ENCODE peak calls at places on chromosomes 16 and 17, in eight cellular contexts. One of them, this sample, is unnamed.

GRCh38 chr17:82589851-82590180 is 58.4 kb downstream of the WDR45B start:
- DNase-seq in SJCRH30: no peak
- DNase-seq in heart right ventricle: no peak
- DNase-seq in AG04450: no peak
- DNase-seq in body of pancreas: no peak
- DNase-seq in suprapubic skin: no peak
- DNase-seq in thoracic aorta: no peak
- DNase-seq in A549: no peak
- DNase-seq in this sample: no peak

GRCh38 chr17:61400058-61400785 is 579 bp downstream of the TBX2 start:
- DNase-seq in thoracic aorta: no peak
- DNase-seq in body of pancreas: no peak
- DNase-seq in A549: peak
- DNase-seq in suprapubic skin: no peak
- DNase-seq in heart right ventricle: no peak
- DNase-seq in AG04450: no peak
- DNase-seq in SJCRH30: peak
- DNase-seq in this sample: no peak

GRCh38 chr17:50161023-50161910 is 4.5 kb upstream of the SGCA start:
- DNase-seq in body of pancreas: peak
- DNase-seq in heart right ventricle: peak
- DNase-seq in A549: peak
- DNase-seq in suprapubic skin: peak
- DNase-seq in AG04450: peak
- DNase-seq in thoracic aorta: peak
- DNase-seq in SJCRH30: peak
- DNase-seq in this sample: peak

GRCh38 chr16:57612494-57612893 is 15.9 kb upstream of the ADGRG1 start:
- DNase-seq in heart right ventricle: no peak
- DNase-seq in A549: no peak
- DNase-seq in AG04450: no peak
- DNase-seq in SJCRH30: no peak
- DNase-seq in suprapubic skin: no peak
- DNase-seq in thoracic aorta: no peak
- DNase-seq in body of pancreas: no peak
- DNase-seq in this sample: no peak

GRCh38 chr17:49984776-49985175 is 10.2 kb downstream of the DLX3 start:
- DNase-seq in heart right ventricle: no peak
- DNase-seq in suprapubic skin: no peak
- DNase-seq in thoracic aorta: no peak
- DNase-seq in body of pancreas: no peak
- DNase-seq in AG04450: no peak
- DNase-seq in A549: no peak
- DNase-seq in SJCRH30: no peak
- DNase-seq in this sample: no peak

GRCh38 chr17:73802314-73802713 is 158.1 kb upstream of the SDK2 start:
- DNase-seq in suprapubic skin: no peak
- DNase-seq in A549: no peak
- DNase-seq in thoracic aorta: no peak
- DNase-seq in body of pancreas: no peak
- DNase-seq in AG04450: no peak
- DNase-seq in SJCRH30: no peak
- DNase-seq in heart right ventricle: no peak
- DNase-seq in this sample: no peak

GRCh38 chr16:64864232-64864803 is 257.5 kb downstream of the CDH11 start:
- DNase-seq in thoracic aorta: no peak
- DNase-seq in SJCRH30: peak
- DNase-seq in heart right ventricle: no peak
- DNase-seq in body of pancreas: no peak
- DNase-seq in AG04450: peak
- DNase-seq in suprapubic skin: no peak
- DNase-seq in A549: no peak
- DNase-seq in this sample: no peak

GRCh38 chr17:70791748-70792443 is 622.6 kb downstream of the KCNJ2 start:
- DNase-seq in heart right ventricle: no peak
- DNase-seq in SJCRH30: no peak
- DNase-seq in thoracic aorta: no peak
- DNase-seq in body of pancreas: no peak
- DNase-seq in suprapubic skin: no peak
- DNase-seq in AG04450: no peak
- DNase-seq in A549: no peak
- DNase-seq in this sample: no peak

GRCh38 chr17:57112994-57113393 is 27.9 kb downstream of the AKAP1 start:
- DNase-seq in suprapubic skin: no peak
- DNase-seq in heart right ventricle: no peak
- DNase-seq in A549: no peak
- DNase-seq in thoracic aorta: no peak
- DNase-seq in body of pancreas: no peak
- DNase-seq in SJCRH30: no peak
- DNase-seq in AG04450: no peak
- DNase-seq in this sample: no peak

GRCh38 chr17:57919912-57920311 is 35.3 kb downstream of the CUEDC1 start:
- DNase-seq in SJCRH30: no peak
- DNase-seq in body of pancreas: no peak
- DNase-seq in thoracic aorta: no peak
- DNase-seq in A549: no peak
- DNase-seq in heart right ventricle: no peak
- DNase-seq in suprapubic skin: no peak
- DNase-seq in AG04450: no peak
- DNase-seq in this sample: no peak

GRCh38 chr16:11676799-11677198 is 8.5 kb downstream of the SNN start:
- DNase-seq in body of pancreas: no peak
- DNase-seq in heart right ventricle: no peak
- DNase-seq in thoracic aorta: no peak
- DNase-seq in SJCRH30: no peak
- DNase-seq in A549: no peak
- DNase-seq in suprapubic skin: no peak
- DNase-seq in AG04450: no peak
- DNase-seq in this sample: no peak

GRCh38 chr17:43552229-43552837 is 6.2 kb upstream of the ETV4 start:
- DNase-seq in A549: no peak
- DNase-seq in suprapubic skin: no peak
- DNase-seq in thoracic aorta: no peak
- DNase-seq in AG04450: no peak
- DNase-seq in SJCRH30: no peak
- DNase-seq in body of pancreas: no peak
- DNase-seq in heart right ventricle: no peak
- DNase-seq in this sample: no peak

GRCh38 chr17:46964315-46965265 is 14.5 kb downstream of the RPRML start:
- DNase-seq in heart right ventricle: no peak
- DNase-seq in SJCRH30: peak
- DNase-seq in AG04450: no peak
- DNase-seq in thoracic aorta: no peak
- DNase-seq in suprapubic skin: no peak
- DNase-seq in body of pancreas: no peak
- DNase-seq in A549: no peak
- DNase-seq in this sample: no peak

GRCh38 chr16:84563776-84564420 is 54.0 kb downstream of the COTL1 start:
- DNase-seq in AG04450: no peak
- DNase-seq in thoracic aorta: no peak
- DNase-seq in heart right ventricle: no peak
- DNase-seq in body of pancreas: no peak
- DNase-seq in SJCRH30: peak
- DNase-seq in A549: no peak
- DNase-seq in suprapubic skin: no peak
- DNase-seq in this sample: no peak

GRCh38 chr16:75305364-75306101 is 54.1 kb upstream of the BCAR1 start:
- DNase-seq in suprapubic skin: peak
- DNase-seq in heart right ventricle: peak
- DNase-seq in body of pancreas: peak
- DNase-seq in AG04450: peak
- DNase-seq in thoracic aorta: peak
- DNase-seq in A549: peak
- DNase-seq in SJCRH30: peak
- DNase-seq in this sample: peak

GRCh38 chr17:40065041-40065770 is 2.4 kb downstream of the THRA start:
- DNase-seq in heart right ventricle: no peak
- DNase-seq in AG04450: no peak
- DNase-seq in body of pancreas: peak
- DNase-seq in thoracic aorta: no peak
- DNase-seq in suprapubic skin: no peak
- DNase-seq in SJCRH30: peak
- DNase-seq in A549: peak
- DNase-seq in this sample: peak

GRCh38 chr16:49478107-49478506 is 104.5 kb downstream of the C16orf78 start:
- DNase-seq in AG04450: no peak
- DNase-seq in body of pancreas: no peak
- DNase-seq in SJCRH30: no peak
- DNase-seq in thoracic aorta: no peak
- DNase-seq in suprapubic skin: peak
- DNase-seq in heart right ventricle: no peak
- DNase-seq in A549: no peak
- DNase-seq in this sample: no peak

GRCh38 chr17:68290955-68291835 is at the start of the genes ARSG and SLC16A6:
- DNase-seq in thoracic aorta: no peak
- DNase-seq in body of pancreas: peak
- DNase-seq in AG04450: no peak
- DNase-seq in A549: peak
- DNase-seq in SJCRH30: peak
- DNase-seq in heart right ventricle: peak
- DNase-seq in suprapubic skin: no peak
- DNase-seq in this sample: peak

DNA sequence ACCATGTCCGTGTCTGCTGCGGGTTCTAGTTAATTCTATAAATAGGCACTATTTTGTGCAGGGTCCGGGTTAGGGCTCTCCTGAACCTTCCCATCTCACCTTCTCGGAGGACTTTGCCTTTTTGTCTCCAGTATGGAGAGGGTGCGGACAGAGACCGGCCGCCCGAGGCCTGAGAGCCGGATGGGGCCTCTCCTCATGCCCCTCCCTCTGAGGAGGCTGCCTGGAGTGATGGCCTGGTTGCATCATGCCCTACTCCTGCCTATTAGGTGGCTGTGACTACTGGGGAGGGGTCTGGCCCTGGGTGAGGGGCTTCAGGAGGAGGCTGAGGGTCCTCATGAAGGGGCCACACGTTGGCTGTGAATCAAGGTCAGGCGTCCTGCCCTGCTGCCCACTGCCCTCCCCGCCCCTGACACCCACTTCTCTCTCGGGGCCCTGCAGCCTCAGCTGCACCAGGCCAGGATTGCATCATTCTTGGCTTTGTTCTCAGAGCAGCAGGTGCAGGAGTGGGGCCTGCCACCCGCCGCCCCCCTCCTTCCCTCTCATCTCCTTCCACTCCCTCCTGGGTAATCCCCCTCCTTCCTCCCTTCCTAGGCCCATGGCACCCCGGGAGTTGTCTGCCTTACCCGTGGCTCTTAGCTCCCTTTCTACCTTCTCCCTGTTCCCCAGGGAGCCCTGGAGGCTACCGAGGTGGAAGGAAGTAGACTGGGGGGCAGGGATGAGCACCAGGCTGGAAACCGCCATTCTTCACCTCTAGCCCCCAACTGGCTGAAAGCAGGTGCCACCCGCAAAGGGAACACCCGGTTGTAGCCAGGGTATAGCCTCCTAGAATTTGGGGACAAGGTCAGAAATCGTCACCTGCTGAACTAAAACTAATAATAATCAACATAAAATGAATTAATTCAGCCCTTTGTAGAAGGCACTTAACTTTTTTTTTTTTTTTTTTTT is 12.7 kb upstream of the ARHGAP23 start:
- DNase-seq in suprapubic skin: no peak
- DNase-seq in body of pancreas: no peak
- DNase-seq in SJCRH30: peak
- DNase-seq in AG04450: peak
- DNase-seq in heart right ventricle: no peak
- DNase-seq in thoracic aorta: no peak
- DNase-seq in A549: peak
- DNase-seq in this sample: peak
- H3K4me3 ChIP-seq in suprapubic skin: no peak
- H3K4me3 ChIP-seq in body of pancreas: no peak
- H3K4me3 ChIP-seq in SJCRH30: peak
- H3K4me3 ChIP-seq in AG04450: peak
- H3K4me3 ChIP-seq in heart right ventricle: peak
- H3K4me3 ChIP-seq in thoracic aorta: no peak
- H3K4me3 ChIP-seq in A549: peak
- H3K4me3 ChIP-seq in this sample: no peak

GRCh38 chr16:2791174-2791573 is 3.8 kb upstream of the PRSS33 start:
- DNase-seq in SJCRH30: no peak
- DNase-seq in suprapubic skin: peak
- DNase-seq in heart right ventricle: no peak
- DNase-seq in AG04450: no peak
- DNase-seq in A549: no peak
- DNase-seq in body of pancreas: no peak
- DNase-seq in thoracic aorta: no peak
- DNase-seq in this sample: no peak
- H3K27ac ChIP-seq in SJCRH30: no peak
- H3K27ac ChIP-seq in suprapubic skin: no peak
- H3K27ac ChIP-seq in heart right ventricle: no peak
- H3K27ac ChIP-seq in AG04450: no peak
- H3K27ac ChIP-seq in A549: no peak
- H3K27ac ChIP-seq in body of pancreas: no peak
- H3K27ac ChIP-seq in thoracic aorta: no peak
- H3K27ac ChIP-seq in this sample: no peak

DNA sequence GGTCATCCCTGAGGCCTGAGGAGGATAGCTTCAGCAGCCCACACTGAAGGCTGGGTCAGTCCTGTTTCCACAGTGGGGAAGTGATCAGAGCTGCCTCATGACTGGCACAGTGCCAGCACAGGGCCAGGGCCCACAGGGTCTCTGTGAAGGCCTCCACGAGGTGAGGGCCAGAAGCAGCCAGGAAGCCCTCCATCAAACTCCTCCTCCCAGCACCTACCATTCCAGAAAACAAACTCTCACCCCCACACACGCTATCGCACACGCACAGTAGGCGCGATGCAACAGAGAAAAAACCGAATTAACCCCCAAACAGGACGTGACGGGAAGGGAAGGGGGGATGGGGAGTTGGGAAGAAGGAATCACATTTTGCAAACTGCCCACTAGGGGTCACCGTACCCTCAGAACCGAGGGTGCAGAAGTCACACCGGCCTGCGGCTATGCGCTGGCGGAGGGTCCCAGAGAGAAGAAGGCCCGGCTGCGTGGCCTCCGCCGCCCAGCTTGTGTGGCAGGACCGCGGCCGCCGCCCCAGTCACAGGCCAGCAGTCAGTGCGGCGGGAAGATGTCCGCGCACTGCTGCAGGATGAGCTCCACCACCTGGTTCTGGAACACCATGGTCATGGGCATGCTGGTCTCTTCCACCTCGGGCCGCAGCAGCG is 37.6 kb downstream of the ARHGAP27 start:
- DNase-seq in SJCRH30: peak
- DNase-seq in body of pancreas: peak
- DNase-seq in suprapubic skin: no peak
- DNase-seq in A549: peak
- DNase-seq in heart right ventricle: peak
- DNase-seq in thoracic aorta: no peak
- DNase-seq in AG04450: peak
- DNase-seq in this sample: peak
- H3K4me3 ChIP-seq in SJCRH30: no peak
- H3K4me3 ChIP-seq in body of pancreas: no peak
- H3K4me3 ChIP-seq in suprapubic skin: peak
- H3K4me3 ChIP-seq in A549: no peak
- H3K4me3 ChIP-seq in heart right ventricle: peak
- H3K4me3 ChIP-seq in thoracic aorta: peak
- H3K4me3 ChIP-seq in AG04450: peak
- H3K4me3 ChIP-seq in this sample: no peak

DNA sequence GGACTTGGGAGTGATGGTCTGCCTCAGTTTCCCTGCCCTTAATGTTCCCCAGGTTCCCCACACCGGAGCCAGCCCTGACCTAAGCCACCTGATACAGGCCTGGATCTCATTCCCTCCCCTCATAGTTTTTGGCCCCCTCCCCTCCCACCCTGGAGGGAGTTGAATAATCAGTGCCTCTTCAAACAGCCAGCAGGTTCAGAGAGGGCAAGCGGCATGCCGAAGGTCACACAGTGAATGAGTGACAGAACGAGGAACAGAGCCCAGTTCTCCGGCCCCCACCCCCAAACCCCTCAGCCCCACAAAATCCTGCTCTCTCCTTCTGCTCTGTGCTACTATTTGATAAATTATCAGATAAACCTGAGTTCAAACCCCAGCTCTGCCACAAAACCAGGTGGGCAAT is 31.2 kb downstream of the BEAN1 start:
- DNase-seq in heart right ventricle: no peak
- DNase-seq in SJCRH30: no peak
- DNase-seq in suprapubic skin: no peak
- DNase-seq in A549: no peak
- DNase-seq in thoracic aorta: no peak
- DNase-seq in AG04450: no peak
- DNase-seq in body of pancreas: no peak
- DNase-seq in this sample: no peak
- H3K27ac ChIP-seq in heart right ventricle: no peak
- H3K27ac ChIP-seq in SJCRH30: no peak
- H3K27ac ChIP-seq in suprapubic skin: no peak
- H3K27ac ChIP-seq in A549: no peak
- H3K27ac ChIP-seq in thoracic aorta: no peak
- H3K27ac ChIP-seq in AG04450: peak
- H3K27ac ChIP-seq in body of pancreas: no peak
- H3K27ac ChIP-seq in this sample: no peak